ENCODE peak calls at places on chromosome 7, in ten cellular contexts. V, Q, L, Z, O, C, M, A, X and J are unnamed samples.

GRCh38 chr7:143938522-143939243 is 3.6 kb downstream of the OR2F2 start:
- DNase-seq in V (no peak), X (no peak), A (no peak), Q (no peak), Z (no peak), C (no peak), L (no peak), O (no peak), M (no peak), J (no peak)

GRCh38 chr7:12777257-12777656 is 89.8 kb downstream of the ARL4A start:
- DNase-seq in Z (no peak), A (no peak), L (no peak), C (no peak), V (no peak), Q (no peak), M (no peak), O (no peak), X (no peak), J (no peak)

GRCh38 chr7:90597879-90598278 is 1.8 kb downstream of the CDK14 start:
- DNase-seq in L (no peak), C (no peak), Q (no peak), M (no peak), V (no peak), O (no peak), A (no peak), Z (no peak), X (no peak), J (no peak)

GRCh38 chr7:45180084-45180986 is 22.7 kb downstream of the RAMP3 start:
- DNase-seq in Q (peak; percentile 25), V (peak; percentile 48), O (no peak), C (no peak), M (no peak), X (no peak), Z (no peak), A (no peak), L (no peak), J (no peak)

GRCh38 chr7:143499743-143500348 is 22.2 kb downstream of the TAS2R41 start:
- DNase-seq in C (no peak), Z (no peak), V (no peak), M (no peak), L (no peak), X (no peak), Q (no peak), A (no peak), O (no peak), J (no peak)

GRCh38 chr7:111561909-111562732 is at the start of gene IMMP2L:
- DNase-seq in Q (peak; percentile 91), V (peak; percentile 90), C (peak; percentile 90), L (peak; percentile 80), O (peak; percentile 76), X (peak; percentile 89), Z (peak; percentile 88), M (peak; percentile 90), A (peak; percentile 91), J (peak; percentile 79)

GRCh38 chr7:130191791-130192190 is 13.4 kb downstream of the TMEM209 start:
- DNase-seq in C (no peak), L (no peak), Z (no peak), O (no peak), Q (no peak), M (no peak), A (no peak), X (no peak), V (no peak), J (no peak)

GRCh38 chr7:50415844-50416243 is 34.3 kb downstream of the FIGNL1 start:
- DNase-seq in A (no peak), O (no peak), Z (no peak), C (no peak), M (no peak), V (no peak), X (no peak), L (no peak), Q (no peak), J (no peak)

GRCh38 chr7:13508586-13508985 is 480.9 kb downstream of the ETV1 start:
- DNase-seq in Z (no peak), M (no peak), A (no peak), C (peak; percentile 41), L (no peak), X (no peak), O (no peak), V (no peak), Q (no peak), J (no peak)

GRCh38 chr7:70354409-70355169 is 756.3 kb downstream of the AUTS2 start:
- DNase-seq in X (no peak), C (no peak), A (no peak), O (no peak), Z (peak; percentile 14), Q (no peak), V (no peak), M (no peak), L (no peak), J (no peak)

GRCh38 chr7:64618785-64619456 is 47.0 kb upstream of the ZNF107 start:
- DNase-seq in M (no peak), A (no peak), L (no peak), V (no peak), Z (peak; percentile 49), O (no peak), Q (no peak), C (peak; percentile 37), X (peak; percentile 75), J (peak; percentile 60)

GRCh38 chr7:75962607-75963382 is 31.6 kb downstream of the TMEM120A start:
- DNase-seq in O (no peak), X (no peak), A (peak; percentile 77), Z (no peak), M (no peak), L (no peak), V (no peak), Q (peak; percentile 64), C (peak; percentile 78), J (no peak)

GRCh38 chr7:118298771-118299170 is 74.3 kb downstream of the ANKRD7 start:
- DNase-seq in C (no peak), O (no peak), X (no peak), M (no peak), A (no peak), V (no peak), Z (no peak), Q (no peak), L (no peak), J (no peak)